ENCODE peak calls at places on chromosomes 4 and X, in seven cellular contexts. One of them, this sample, is unnamed. For H3K27me3, the result is how much of the 10 kb centered on the place peaks cover.

GRCh38 chr4:126969360-126969759 is 663.4 kb upstream of the INTU start:
- DNase-seq in fibroblast of lung: no peak
- DNase-seq in mammary epithelial cell: no peak
- DNase-seq in IMR-90: no peak
- DNase-seq in brain microvascular endothelial cell: no peak
- DNase-seq in stomach: no peak
- DNase-seq in BE2C: no peak
- DNase-seq in this sample: no peak

GRCh38 chrX:18210470-18210869 is 10.2 kb downstream of the BEND2 start:
- DNase-seq in fibroblast of lung: peak
- DNase-seq in mammary epithelial cell: no peak
- DNase-seq in IMR-90: peak
- DNase-seq in brain microvascular endothelial cell: no peak
- DNase-seq in stomach: no peak
- DNase-seq in BE2C: no peak
- DNase-seq in this sample: no peak

GRCh38 chr4:32396504-32396903 is 1676.3 kb downstream of the PCDH7 start:
- DNase-seq in fibroblast of lung: no peak
- DNase-seq in mammary epithelial cell: no peak
- DNase-seq in IMR-90: no peak
- DNase-seq in brain microvascular endothelial cell: no peak
- DNase-seq in stomach: no peak
- DNase-seq in BE2C: no peak
- DNase-seq in this sample: no peak

GRCh38 chr4:116358633-116359222 is 726.6 kb downstream of the TRAM1L1 start:
- DNase-seq in fibroblast of lung: peak
- DNase-seq in mammary epithelial cell: peak
- DNase-seq in IMR-90: peak
- DNase-seq in brain microvascular endothelial cell: peak
- DNase-seq in stomach: peak
- DNase-seq in BE2C: peak
- DNase-seq in this sample: peak

GRCh38 chrX:26999634-27000033 is 463.5 kb downstream of the PPP4R3C start:
- DNase-seq in fibroblast of lung: no peak
- DNase-seq in mammary epithelial cell: no peak
- DNase-seq in IMR-90: no peak
- DNase-seq in brain microvascular endothelial cell: no peak
- DNase-seq in stomach: no peak
- DNase-seq in BE2C: no peak
- DNase-seq in this sample: no peak

GRCh38 chr4:95165926-95166524 is 382.7 kb downstream of the UNC5C start:
- DNase-seq in fibroblast of lung: peak
- DNase-seq in mammary epithelial cell: peak
- DNase-seq in IMR-90: peak
- DNase-seq in brain microvascular endothelial cell: peak
- DNase-seq in stomach: no peak
- DNase-seq in BE2C: peak
- DNase-seq in this sample: no peak

GRCh38 chr4:60948008-60948407 is 252.1 kb upstream of the ADGRL3 start:
- DNase-seq in fibroblast of lung: peak
- DNase-seq in mammary epithelial cell: peak
- DNase-seq in IMR-90: peak
- DNase-seq in brain microvascular endothelial cell: peak
- DNase-seq in stomach: no peak
- DNase-seq in BE2C: no peak
- DNase-seq in this sample: no peak

GRCh38 chrX:14409341-14409740 is 120.0 kb upstream of the GLRA2 start:
- DNase-seq in fibroblast of lung: no peak
- DNase-seq in mammary epithelial cell: peak
- DNase-seq in IMR-90: no peak
- DNase-seq in brain microvascular endothelial cell: peak
- DNase-seq in stomach: no peak
- DNase-seq in BE2C: no peak
- DNase-seq in this sample: no peak

GRCh38 chrX:137565921-137566745 is at the start of gene ZIC3:
- DNase-seq in fibroblast of lung: peak
- DNase-seq in mammary epithelial cell: no peak
- DNase-seq in IMR-90: no peak
- DNase-seq in brain microvascular endothelial cell: peak
- DNase-seq in stomach: peak
- DNase-seq in BE2C: no peak
- DNase-seq in this sample: peak

GRCh38 chrX:9651737-9652136 is 113.9 kb downstream of the GPR143 start:
- DNase-seq in fibroblast of lung: peak
- DNase-seq in mammary epithelial cell: no peak
- DNase-seq in IMR-90: no peak
- DNase-seq in brain microvascular endothelial cell: no peak
- DNase-seq in stomach: no peak
- DNase-seq in BE2C: peak
- DNase-seq in this sample: no peak

GRCh38 chr4:182354867-182355266 is 111.7 kb downstream of the TENM3 start:
- DNase-seq in fibroblast of lung: peak
- DNase-seq in mammary epithelial cell: peak
- DNase-seq in IMR-90: peak
- DNase-seq in brain microvascular endothelial cell: no peak
- DNase-seq in stomach: no peak
- DNase-seq in BE2C: peak
- DNase-seq in this sample: no peak

GRCh38 chr4:80134936-80135701 is 62.1 kb upstream of the ANTXR2 start:
- DNase-seq in fibroblast of lung: peak
- DNase-seq in mammary epithelial cell: peak
- DNase-seq in IMR-90: peak
- DNase-seq in brain microvascular endothelial cell: no peak
- DNase-seq in stomach: no peak
- DNase-seq in BE2C: no peak
- DNase-seq in this sample: no peak

GRCh38 chr4:99305638-99306380 is 15.0 kb upstream of the ADH1A start:
- DNase-seq in fibroblast of lung: no peak
- DNase-seq in mammary epithelial cell: no peak
- DNase-seq in IMR-90: no peak
- DNase-seq in brain microvascular endothelial cell: no peak
- DNase-seq in stomach: no peak
- DNase-seq in BE2C: no peak
- DNase-seq in this sample: no peak

GRCh38 chr4:11904117-11904535 is 475.4 kb upstream of the HS3ST1 start:
- DNase-seq in fibroblast of lung: peak
- DNase-seq in mammary epithelial cell: peak
- DNase-seq in IMR-90: no peak
- DNase-seq in brain microvascular endothelial cell: no peak
- DNase-seq in stomach: peak
- DNase-seq in BE2C: no peak
- DNase-seq in this sample: peak

GRCh38 chr4:38795087-38795486 is 9.5 kb downstream of the TLR1 start:
- DNase-seq in fibroblast of lung: no peak
- DNase-seq in mammary epithelial cell: peak
- DNase-seq in IMR-90: no peak
- DNase-seq in brain microvascular endothelial cell: no peak
- DNase-seq in stomach: no peak
- DNase-seq in BE2C: no peak
- DNase-seq in this sample: no peak

GRCh38 chr4:6196324-6196723 is 4.0 kb downstream of the JAKMIP1 start:
- DNase-seq in fibroblast of lung: no peak
- DNase-seq in mammary epithelial cell: no peak
- DNase-seq in IMR-90: no peak
- DNase-seq in brain microvascular endothelial cell: no peak
- DNase-seq in stomach: no peak
- DNase-seq in BE2C: no peak
- DNase-seq in this sample: no peak

GRCh38 chr4:6197433-6198174 is 2.7 kb downstream of the JAKMIP1 start:
- DNase-seq in fibroblast of lung: no peak
- DNase-seq in mammary epithelial cell: no peak
- DNase-seq in IMR-90: no peak
- DNase-seq in brain microvascular endothelial cell: no peak
- DNase-seq in stomach: no peak
- DNase-seq in BE2C: no peak
- DNase-seq in this sample: no peak

GRCh38 chr4:6194458-6195195 is 5.7 kb downstream of the JAKMIP1 start:
- DNase-seq in fibroblast of lung: no peak
- DNase-seq in mammary epithelial cell: no peak
- DNase-seq in IMR-90: no peak
- DNase-seq in brain microvascular endothelial cell: no peak
- DNase-seq in stomach: no peak
- DNase-seq in BE2C: no peak
- DNase-seq in this sample: no peak

GRCh38 chr4:6196871-6197270 is 3.5 kb downstream of the JAKMIP1 start:
- DNase-seq in fibroblast of lung: no peak
- DNase-seq in mammary epithelial cell: no peak
- DNase-seq in IMR-90: no peak
- DNase-seq in brain microvascular endothelial cell: no peak
- DNase-seq in stomach: no peak
- DNase-seq in BE2C: no peak
- DNase-seq in this sample: no peak

DNA sequence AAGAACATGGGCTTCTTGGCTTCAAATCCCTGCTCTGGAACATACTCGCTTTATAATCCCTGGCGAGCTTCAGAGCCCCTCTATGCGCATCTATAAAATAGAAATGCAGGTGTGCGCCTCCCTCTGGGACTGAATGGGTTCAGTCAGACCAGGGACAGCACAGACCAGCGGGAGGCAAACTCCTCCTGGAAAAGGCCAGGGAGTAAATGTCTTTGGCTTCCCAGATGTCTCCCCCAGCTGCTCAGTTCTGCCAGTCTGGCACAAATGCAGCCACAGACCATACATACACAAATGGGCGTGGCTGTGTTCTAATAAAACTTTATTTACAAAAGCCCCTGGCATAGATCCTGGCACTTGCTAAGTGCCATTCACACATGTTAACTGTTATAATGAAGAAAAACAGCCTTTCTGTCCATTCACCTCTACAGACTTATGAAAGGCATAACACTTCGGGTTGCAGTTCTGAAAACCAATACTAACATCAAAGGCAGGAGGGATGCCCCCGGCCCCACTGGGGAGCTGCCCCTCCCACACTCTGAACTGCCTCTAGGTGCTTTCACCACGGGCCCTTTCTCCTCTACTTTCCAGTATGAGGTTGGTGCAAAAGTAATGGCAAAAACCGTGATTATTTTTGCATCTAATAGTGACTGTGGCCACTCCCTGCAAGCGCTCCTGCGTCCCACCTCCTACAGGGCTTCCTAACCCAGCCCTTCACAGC is 4.6 kb downstream of the JAKMIP1 start:
- DNase-seq in fibroblast of lung: no peak
- DNase-seq in mammary epithelial cell: no peak
- DNase-seq in IMR-90: no peak
- DNase-seq in brain microvascular endothelial cell: no peak
- DNase-seq in stomach: no peak
- DNase-seq in BE2C: no peak
- DNase-seq in this sample: no peak
- H3K27me3 ChIP-seq in fibroblast of lung: under half
- H3K27me3 ChIP-seq in mammary epithelial cell: under half
- H3K27me3 ChIP-seq in IMR-90: under half
- H3K27me3 ChIP-seq in brain microvascular endothelial cell: under half
- H3K27me3 ChIP-seq in stomach: under half
- H3K27me3 ChIP-seq in BE2C: under half
- H3K27me3 ChIP-seq in this sample: half or more

GRCh38 chr4:77197361-77197760 is 40.4 kb downstream of the CCNG2 start:
- DNase-seq in fibroblast of lung: no peak
- DNase-seq in mammary epithelial cell: no peak
- DNase-seq in IMR-90: no peak
- DNase-seq in brain microvascular endothelial cell: no peak
- DNase-seq in stomach: no peak
- DNase-seq in BE2C: no peak
- DNase-seq in this sample: no peak
- H3K27me3 ChIP-seq in fibroblast of lung: under half
- H3K27me3 ChIP-seq in mammary epithelial cell: under half
- H3K27me3 ChIP-seq in IMR-90: half or more
- H3K27me3 ChIP-seq in brain microvascular endothelial cell: under half
- H3K27me3 ChIP-seq in stomach: under half
- H3K27me3 ChIP-seq in BE2C: under half
- H3K27me3 ChIP-seq in this sample: under half

GRCh38 chr4:159026329-159026728 is 76.5 kb upstream of the RAPGEF2 start:
- DNase-seq in fibroblast of lung: no peak
- DNase-seq in mammary epithelial cell: no peak
- DNase-seq in IMR-90: no peak
- DNase-seq in brain microvascular endothelial cell: no peak
- DNase-seq in stomach: no peak
- DNase-seq in BE2C: no peak
- DNase-seq in this sample: no peak
- H3K27me3 ChIP-seq in fibroblast of lung: under half
- H3K27me3 ChIP-seq in mammary epithelial cell: under half
- H3K27me3 ChIP-seq in IMR-90: under half
- H3K27me3 ChIP-seq in brain microvascular endothelial cell: under half
- H3K27me3 ChIP-seq in stomach: under half
- H3K27me3 ChIP-seq in BE2C: under half
- H3K27me3 ChIP-seq in this sample: under half

DNA sequence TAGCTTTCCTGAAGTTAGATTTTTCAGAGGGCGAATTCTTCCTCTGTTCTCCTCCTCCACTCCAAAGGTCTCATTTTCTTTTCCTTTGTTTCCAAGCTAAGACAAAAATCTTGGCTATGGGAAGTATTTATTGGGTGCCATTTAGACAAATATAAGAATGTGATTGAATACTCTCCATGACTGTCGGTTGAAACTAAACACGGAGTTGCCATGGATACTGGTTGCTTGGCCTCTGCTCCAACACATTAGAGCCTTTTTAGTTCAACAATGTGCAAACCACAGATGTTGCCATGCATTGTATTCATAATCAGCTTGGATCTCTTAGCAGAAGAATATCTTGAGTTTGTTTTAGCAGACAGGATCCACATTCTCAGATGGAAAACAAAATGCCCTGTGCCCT is 366.5 kb upstream of the LCORL start:
- DNase-seq in fibroblast of lung: no peak
- DNase-seq in mammary epithelial cell: no peak
- DNase-seq in IMR-90: no peak
- DNase-seq in brain microvascular endothelial cell: no peak
- DNase-seq in stomach: no peak
- DNase-seq in BE2C: no peak
- DNase-seq in this sample: no peak
- H3K27me3 ChIP-seq in fibroblast of lung: under half
- H3K27me3 ChIP-seq in mammary epithelial cell: under half
- H3K27me3 ChIP-seq in IMR-90: under half
- H3K27me3 ChIP-seq in brain microvascular endothelial cell: under half
- H3K27me3 ChIP-seq in stomach: under half
- H3K27me3 ChIP-seq in BE2C: under half
- H3K27me3 ChIP-seq in this sample: under half

GRCh38 chr4:8580321-8581093 is at the start of gene GPR78:
- DNase-seq in fibroblast of lung: peak
- DNase-seq in mammary epithelial cell: peak
- DNase-seq in IMR-90: peak
- DNase-seq in brain microvascular endothelial cell: peak
- DNase-seq in stomach: peak
- DNase-seq in BE2C: peak
- DNase-seq in this sample: peak
- H3K27me3 ChIP-seq in fibroblast of lung: under half
- H3K27me3 ChIP-seq in mammary epithelial cell: under half
- H3K27me3 ChIP-seq in IMR-90: half or more
- H3K27me3 ChIP-seq in brain microvascular endothelial cell: under half
- H3K27me3 ChIP-seq in stomach: under half
- H3K27me3 ChIP-seq in BE2C: under half
- H3K27me3 ChIP-seq in this sample: half or more

GRCh38 chrX:79704325-79704724 is 310.2 kb upstream of the TBX22 start:
- DNase-seq in fibroblast of lung: no peak
- DNase-seq in mammary epithelial cell: no peak
- DNase-seq in IMR-90: no peak
- DNase-seq in brain microvascular endothelial cell: no peak
- DNase-seq in stomach: no peak
- DNase-seq in BE2C: no peak
- DNase-seq in this sample: no peak
- H3K27me3 ChIP-seq in fibroblast of lung: under half
- H3K27me3 ChIP-seq in mammary epithelial cell: under half
- H3K27me3 ChIP-seq in IMR-90: under half
- H3K27me3 ChIP-seq in brain microvascular endothelial cell: under half
- H3K27me3 ChIP-seq in stomach: under half
- H3K27me3 ChIP-seq in BE2C: under half
- H3K27me3 ChIP-seq in this sample: under half

This sample was measured in lower lobe of right lung.